ENCODE peak calls at places on chromosomes 4 and X, in seven cellular contexts. One of them, this sample, is unnamed. For H3K4me1, the result is how much of the 10 kb centered on the place peaks cover.

GRCh38 chrX:63784902-63785692 is at the start of gene ARHGEF9:
- DNase-seq in prostate gland: no peak
- DNase-seq in PC-3: no peak
- DNase-seq in sigmoid colon: peak
- DNase-seq in lower lobe of right lung: no peak
- DNase-seq in CD8-positive, alpha-beta T cell: no peak
- DNase-seq in A549: no peak
- DNase-seq in this sample: peak

GRCh38 chr4:577499-578450 is 1.7 kb upstream of the TMEM271 start:
- DNase-seq in A549: no peak
- DNase-seq in lower lobe of right lung: no peak
- DNase-seq in CD8-positive, alpha-beta T cell: no peak
- DNase-seq in prostate gland: no peak
- DNase-seq in sigmoid colon: no peak
- DNase-seq in PC-3: no peak
- DNase-seq in this sample: peak

GRCh38 chrX:103586314-103586646 is 965 bp downstream of the TCEAL4 start:
- DNase-seq in lower lobe of right lung: peak
- DNase-seq in A549: no peak
- DNase-seq in sigmoid colon: no peak
- DNase-seq in CD8-positive, alpha-beta T cell: no peak
- DNase-seq in prostate gland: peak
- DNase-seq in PC-3: peak
- DNase-seq in this sample: no peak

GRCh38 chrX:131626681-131627296 is 82.9 kb downstream of the OR13H1 start:
- DNase-seq in sigmoid colon: no peak
- DNase-seq in CD8-positive, alpha-beta T cell: no peak
- DNase-seq in lower lobe of right lung: no peak
- DNase-seq in PC-3: peak
- DNase-seq in A549: peak
- DNase-seq in prostate gland: no peak
- DNase-seq in this sample: no peak

GRCh38 chr4:38290360-38290759 is 330.2 kb downstream of the PTTG2 start:
- DNase-seq in CD8-positive, alpha-beta T cell: no peak
- DNase-seq in lower lobe of right lung: no peak
- DNase-seq in A549: no peak
- DNase-seq in PC-3: peak
- DNase-seq in prostate gland: no peak
- DNase-seq in sigmoid colon: no peak
- DNase-seq in this sample: no peak

GRCh38 chr4:48905363-48906015 is 1.1 kb downstream of the OCIAD2 start:
- DNase-seq in A549: peak
- DNase-seq in lower lobe of right lung: no peak
- DNase-seq in sigmoid colon: no peak
- DNase-seq in CD8-positive, alpha-beta T cell: no peak
- DNase-seq in prostate gland: no peak
- DNase-seq in PC-3: peak
- DNase-seq in this sample: no peak

GRCh38 chr4:74656596-74656995 is 137.7 kb downstream of the BTC start:
- DNase-seq in PC-3: peak
- DNase-seq in sigmoid colon: no peak
- DNase-seq in prostate gland: no peak
- DNase-seq in A549: no peak
- DNase-seq in lower lobe of right lung: no peak
- DNase-seq in CD8-positive, alpha-beta T cell: no peak
- DNase-seq in this sample: no peak

GRCh38 chrX:45240334-45240733 is 39.7 kb upstream of the DIPK2B start:
- DNase-seq in lower lobe of right lung: no peak
- DNase-seq in sigmoid colon: no peak
- DNase-seq in PC-3: no peak
- DNase-seq in A549: no peak
- DNase-seq in prostate gland: no peak
- DNase-seq in CD8-positive, alpha-beta T cell: no peak
- DNase-seq in this sample: no peak

GRCh38 chrX:24229400-24229879 is 79.9 kb downstream of the ZFX start:
- DNase-seq in A549: no peak
- DNase-seq in CD8-positive, alpha-beta T cell: no peak
- DNase-seq in prostate gland: no peak
- DNase-seq in sigmoid colon: no peak
- DNase-seq in lower lobe of right lung: no peak
- DNase-seq in PC-3: no peak
- DNase-seq in this sample: no peak

GRCh38 chrX:56232221-56233082 is at the start of gene KLF8:
- DNase-seq in sigmoid colon: peak
- DNase-seq in PC-3: no peak
- DNase-seq in prostate gland: peak
- DNase-seq in lower lobe of right lung: peak
- DNase-seq in A549: no peak
- DNase-seq in CD8-positive, alpha-beta T cell: peak
- DNase-seq in this sample: peak

GRCh38 chr4:19961092-19961491 is 290.6 kb upstream of the SLIT2 start:
- DNase-seq in A549: no peak
- DNase-seq in sigmoid colon: no peak
- DNase-seq in lower lobe of right lung: no peak
- DNase-seq in CD8-positive, alpha-beta T cell: no peak
- DNase-seq in prostate gland: no peak
- DNase-seq in PC-3: no peak
- DNase-seq in this sample: no peak

GRCh38 chr4:13985824-13986223 is 358.3 kb upstream of the BOD1L1 start:
- DNase-seq in prostate gland: no peak
- DNase-seq in PC-3: no peak
- DNase-seq in CD8-positive, alpha-beta T cell: no peak
- DNase-seq in lower lobe of right lung: no peak
- DNase-seq in A549: no peak
- DNase-seq in sigmoid colon: no peak
- DNase-seq in this sample: no peak

GRCh38 chrX:69028006-69028760 is 137.1 kb downstream of the PJA1 start:
- DNase-seq in PC-3: no peak
- DNase-seq in prostate gland: no peak
- DNase-seq in CD8-positive, alpha-beta T cell: no peak
- DNase-seq in sigmoid colon: no peak
- DNase-seq in A549: no peak
- DNase-seq in lower lobe of right lung: no peak
- DNase-seq in this sample: no peak

GRCh38 chr4:93749351-93749761 is 79.2 kb upstream of the ATOH1 start:
- DNase-seq in PC-3: no peak
- DNase-seq in A549: no peak
- DNase-seq in prostate gland: no peak
- DNase-seq in lower lobe of right lung: no peak
- DNase-seq in CD8-positive, alpha-beta T cell: no peak
- DNase-seq in sigmoid colon: no peak
- DNase-seq in this sample: no peak

GRCh38 chr4:128268970-128269369 is 18.6 kb downstream of the PGRMC2 start:
- DNase-seq in PC-3: no peak
- DNase-seq in sigmoid colon: no peak
- DNase-seq in prostate gland: no peak
- DNase-seq in A549: no peak
- DNase-seq in CD8-positive, alpha-beta T cell: no peak
- DNase-seq in lower lobe of right lung: no peak
- DNase-seq in this sample: no peak

GRCh38 chr4:128275351-128275750 is 12.3 kb downstream of the PGRMC2 start:
- DNase-seq in CD8-positive, alpha-beta T cell: no peak
- DNase-seq in lower lobe of right lung: no peak
- DNase-seq in prostate gland: no peak
- DNase-seq in PC-3: peak
- DNase-seq in A549: no peak
- DNase-seq in sigmoid colon: no peak
- DNase-seq in this sample: no peak

GRCh38 chr4:128267745-128268144 is 19.9 kb downstream of the PGRMC2 start:
- DNase-seq in PC-3: no peak
- DNase-seq in CD8-positive, alpha-beta T cell: no peak
- DNase-seq in lower lobe of right lung: no peak
- DNase-seq in sigmoid colon: no peak
- DNase-seq in A549: no peak
- DNase-seq in prostate gland: no peak
- DNase-seq in this sample: no peak

GRCh38 chr4:128271551-128271950 is 16.1 kb downstream of the PGRMC2 start:
- DNase-seq in A549: no peak
- DNase-seq in sigmoid colon: no peak
- DNase-seq in PC-3: no peak
- DNase-seq in lower lobe of right lung: no peak
- DNase-seq in CD8-positive, alpha-beta T cell: no peak
- DNase-seq in prostate gland: no peak
- DNase-seq in this sample: no peak
- H3K27ac ChIP-seq in A549: no peak
- H3K27ac ChIP-seq in sigmoid colon: no peak
- H3K27ac ChIP-seq in PC-3: no peak
- H3K27ac ChIP-seq in lower lobe of right lung: no peak
- H3K27ac ChIP-seq in CD8-positive, alpha-beta T cell: no peak
- H3K27ac ChIP-seq in prostate gland: no peak
- H3K27ac ChIP-seq in this sample: no peak

GRCh38 chr4:25950476-25951389 is 36.7 kb downstream of the SMIM20 start:
- DNase-seq in lower lobe of right lung: no peak
- DNase-seq in A549: no peak
- DNase-seq in PC-3: no peak
- DNase-seq in sigmoid colon: no peak
- DNase-seq in CD8-positive, alpha-beta T cell: no peak
- DNase-seq in prostate gland: no peak
- DNase-seq in this sample: no peak
- H3K4me1 ChIP-seq in lower lobe of right lung: under half
- H3K4me1 ChIP-seq in A549: under half
- H3K4me1 ChIP-seq in PC-3: under half
- H3K4me1 ChIP-seq in sigmoid colon: under half
- H3K4me1 ChIP-seq in CD8-positive, alpha-beta T cell: under half
- H3K4me1 ChIP-seq in prostate gland: under half
- H3K4me1 ChIP-seq in this sample: under half

DNA sequence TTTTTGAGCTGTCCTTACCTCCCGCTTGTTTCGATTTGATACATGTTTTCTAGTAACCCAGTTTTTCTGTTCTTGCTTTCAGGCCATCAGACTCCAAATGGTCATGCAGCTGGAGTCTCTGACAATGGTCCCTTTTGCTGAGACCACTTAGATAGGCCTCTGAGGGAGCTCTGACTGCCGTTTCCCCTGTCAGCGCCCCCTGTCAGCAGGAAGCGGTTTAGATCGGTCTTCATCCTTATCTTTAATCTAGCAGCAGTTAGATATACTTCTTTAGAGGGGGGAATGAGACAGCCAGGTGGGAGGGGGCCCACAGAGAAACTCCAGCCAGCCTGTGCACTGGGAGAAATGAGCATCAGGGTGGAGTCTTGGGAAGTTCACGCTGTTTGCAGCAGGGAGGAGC is 457.9 kb downstream of the GPAT3 start:
- DNase-seq in CD8-positive, alpha-beta T cell: no peak
- DNase-seq in PC-3: no peak
- DNase-seq in A549: no peak
- DNase-seq in lower lobe of right lung: no peak
- DNase-seq in prostate gland: no peak
- DNase-seq in sigmoid colon: no peak
- DNase-seq in this sample: no peak
- TF ChIP-seq CTCF in CD8-positive, alpha-beta T cell: no peak
- TF ChIP-seq CTCF in PC-3: peak
- TF ChIP-seq CTCF in A549: no peak
- TF ChIP-seq CTCF in lower lobe of right lung: no peak
- TF ChIP-seq CTCF in prostate gland: no peak
- TF ChIP-seq CTCF in sigmoid colon: no peak
- TF ChIP-seq CTCF in this sample: no peak

DNA sequence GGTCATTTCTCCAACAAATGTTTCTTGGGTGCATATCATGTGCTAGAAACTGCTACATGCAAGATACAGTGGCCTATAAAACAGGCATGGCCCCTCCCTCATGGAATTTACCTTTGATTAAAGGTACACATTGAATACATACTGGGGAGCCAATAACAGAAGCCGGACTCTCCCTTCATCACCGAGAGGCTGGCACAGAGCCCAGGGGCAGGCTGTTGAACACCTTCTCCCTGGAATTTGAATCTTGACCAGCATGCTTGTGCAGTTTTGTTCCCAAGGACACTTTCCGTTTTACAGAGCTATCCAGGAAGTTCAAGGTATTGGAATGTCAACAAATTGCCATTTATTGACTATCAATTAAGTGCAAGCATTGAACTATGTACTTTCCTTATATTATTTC is 33.2 kb downstream of the PPARGC1A start:
- DNase-seq in sigmoid colon: no peak
- DNase-seq in PC-3: peak
- DNase-seq in prostate gland: peak
- DNase-seq in lower lobe of right lung: peak
- DNase-seq in CD8-positive, alpha-beta T cell: no peak
- DNase-seq in A549: no peak
- DNase-seq in this sample: peak
- H3K27ac ChIP-seq in sigmoid colon: no peak
- H3K27ac ChIP-seq in PC-3: no peak
- H3K27ac ChIP-seq in prostate gland: no peak
- H3K27ac ChIP-seq in lower lobe of right lung: no peak
- H3K27ac ChIP-seq in CD8-positive, alpha-beta T cell: no peak
- H3K27ac ChIP-seq in A549: no peak
- H3K27ac ChIP-seq in this sample: no peak

GRCh38 chr4:40223343-40223742 is 26.5 kb downstream of the RHOH start:
- DNase-seq in prostate gland: no peak
- DNase-seq in CD8-positive, alpha-beta T cell: no peak
- DNase-seq in A549: no peak
- DNase-seq in PC-3: no peak
- DNase-seq in lower lobe of right lung: no peak
- DNase-seq in sigmoid colon: no peak
- DNase-seq in this sample: no peak
- H3K4me1 ChIP-seq in prostate gland: under half
- H3K4me1 ChIP-seq in CD8-positive, alpha-beta T cell: half or more
- H3K4me1 ChIP-seq in A549: under half
- H3K4me1 ChIP-seq in PC-3: under half
- H3K4me1 ChIP-seq in lower lobe of right lung: under half
- H3K4me1 ChIP-seq in sigmoid colon: under half
- H3K4me1 ChIP-seq in this sample: under half

This sample was measured in upper lobe of left lung.